ENCODE peak calls at places on chromosomes 11 and 22, in five cellular contexts. E is tibial nerve, N is dorsolateral prefrontal cortex, T is RWPE1, F is WERI-Rb-1. X is an unnamed sample.

GRCh38 chr22:48939441-48940265 is 888.0 kb downstream of the BRD1 start:
- DNase-seq in E (no peak), N (no peak), T (no peak), F (no peak), X (no peak)

GRCh38 chr11:35047179-35047578 is 91.8 kb upstream of the CD44 start:
- DNase-seq in E (no peak), N (no peak), T (no peak), F (no peak), X (no peak)

GRCh38 chr11:67732045-67732787 is 57.8 kb upstream of the ALDH3B2 start:
- DNase-seq in E (no peak), N (no peak), T (peak), F (no peak), X (no peak)

GRCh38 chr11:95296165-95296564 is 65.2 kb upstream of the SESN3 start:
- DNase-seq in E (no peak), N (no peak), T (no peak), F (no peak), X (no peak)

GRCh38 chr11:115462004-115462541 is 42.1 kb downstream of the CADM1 start:
- DNase-seq in E (no peak), N (no peak), T (no peak), F (no peak), X (no peak)

GRCh38 chr11:14258177-14258935 is 100.6 kb downstream of the RRAS2 start:
- DNase-seq in E (no peak), N (no peak), T (peak), F (no peak), X (no peak)

GRCh38 chr11:46593550-46594382 is at the start of gene AMBRA1:
- DNase-seq in E (peak), N (peak), T (peak), F (peak), X (peak)

GRCh38 chr11:78200061-78200460 is 11.3 kb downstream of the USP35 start:
- DNase-seq in E (no peak), N (no peak), T (no peak), F (no peak), X (no peak)

GRCh38 chr11:43643898-43644625 is 36.5 kb upstream of the HSD17B12 start:
- DNase-seq in E (peak), N (peak), T (peak), F (peak), X (peak)

GRCh38 chr11:34345991-34346480 is 11.8 kb downstream of the ABTB2 start:
- DNase-seq in E (no peak), N (no peak), T (no peak), F (no peak), X (no peak)

GRCh38 chr11:134032501-134033091 is 36.3 kb upstream of the JAM3 start:
- DNase-seq in E (no peak), N (peak), T (no peak), F (no peak), X (no peak)

GRCh38 chr11:69694781-69695180 is 9.0 kb downstream of the FGF19 start:
- DNase-seq in E (no peak), N (no peak), T (no peak), F (no peak), X (no peak)

GRCh38 chr11:34180045-34180813 is 74.8 kb downstream of the NAT10 start:
- DNase-seq in E (no peak), N (no peak), T (no peak), F (no peak), X (no peak)

GRCh38 chr11:537622-538430 is 499 bp downstream of the LRRC56 start:
- DNase-seq in E (no peak), N (no peak), T (no peak), F (no peak), X (no peak)

GRCh38 chr11:83241291-83241946 is 44.7 kb downstream of the CCDC90B start:
- DNase-seq in E (no peak), N (peak), T (peak), F (peak), X (no peak)

GRCh38 chr11:88043149-88043548 is 132.1 kb downstream of the RAB38 start:
- DNase-seq in E (no peak), N (no peak), T (no peak), F (no peak), X (no peak)

GRCh38 chr11:27898166-27898565 is 197.9 kb upstream of the BDNF start:
- DNase-seq in E (no peak), N (no peak), T (no peak), F (no peak), X (no peak)

GRCh38 chr11:19244084-19244483 is 3.3 kb upstream of the E2F8 start:
- DNase-seq in E (no peak), N (no peak), T (peak), F (no peak), X (no peak)

GRCh38 chr11:128757235-128757711 is 63.4 kb downstream of the FLI1 start:
- DNase-seq in E (no peak), N (no peak), T (no peak), F (no peak), X (no peak)

GRCh38 chr11:24163146-24163545 is 333.7 kb upstream of the LUZP2 start:
- DNase-seq in E (no peak), N (no peak), T (no peak), F (no peak), X (no peak)

GRCh38 chr11:34890812-34891211 is 25.4 kb downstream of the APIP start:
- DNase-seq in E (no peak), N (no peak), T (peak), F (no peak), X (no peak)

DNA sequence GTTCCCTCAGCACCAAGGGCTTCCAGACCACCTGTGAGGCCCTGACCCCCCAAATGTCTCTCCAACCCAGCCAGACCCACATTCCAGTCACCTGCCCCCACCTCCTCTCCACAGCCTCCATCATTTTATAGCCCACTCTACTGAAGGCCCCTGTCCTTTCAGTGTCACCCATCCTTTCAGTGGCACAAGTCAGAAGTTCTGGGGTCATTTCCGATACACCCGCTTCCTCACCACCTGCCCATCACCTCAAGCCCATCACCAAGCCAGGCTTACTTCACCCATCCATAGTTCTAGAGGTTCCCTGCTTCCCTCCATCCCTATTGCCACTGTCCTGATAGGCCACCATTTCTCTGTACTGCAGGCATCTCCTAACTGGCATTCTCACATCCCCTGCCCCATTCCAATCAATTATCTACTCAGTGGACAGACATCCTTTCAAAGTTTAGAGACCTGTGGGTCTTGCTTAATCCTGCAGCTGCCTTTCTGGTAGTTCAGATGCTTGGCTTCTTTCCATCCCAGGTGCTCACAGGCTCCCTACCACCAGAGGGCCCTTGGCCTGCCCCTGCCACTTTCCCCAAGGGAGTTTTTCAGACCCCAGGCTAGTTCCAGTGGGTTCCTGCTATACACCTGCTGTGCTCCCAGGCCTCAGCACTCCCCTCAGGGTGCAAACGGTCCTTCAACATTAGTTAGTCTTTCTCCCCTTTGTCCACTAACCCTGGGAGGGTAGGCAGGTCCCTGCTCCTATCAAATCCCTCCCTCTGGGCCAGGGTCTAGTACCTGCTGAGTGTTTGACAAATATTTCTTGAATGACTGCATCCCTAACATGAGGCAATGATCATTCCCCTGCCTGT is 7.6 kb downstream of the KCNQ1OT1 start:
- DNase-seq in E (no peak), N (no peak), T (peak), F (peak), X (no peak)
- TF ChIP-seq CTCF in E (no peak), N (no peak), T (no peak), F (peak), X (no peak)

GRCh38 chr22:26372890-26373289 is 56.2 kb upstream of the ASPHD2 start:
- DNase-seq in E (no peak), N (no peak), T (no peak), F (no peak), X (no peak)

GRCh38 chr22:26374645-26375044 is 54.4 kb upstream of the ASPHD2 start:
- DNase-seq in E (no peak), N (no peak), T (no peak), F (no peak), X (no peak)

GRCh38 chr22:26380072-26380471 is 49.0 kb upstream of the ASPHD2 start:
- DNase-seq in E (no peak), N (no peak), T (no peak), F (no peak), X (no peak)

GRCh38 chr22:26377170-26377825 is 51.8 kb upstream of the ASPHD2 start:
- DNase-seq in E (no peak), N (no peak), T (no peak), F (no peak), X (no peak)
- TF ChIP-seq CTCF in E (no peak), N (no peak), T (no peak), F (no peak), X (no peak)

GRCh38 chr22:46935506-46936377 is 173.3 kb downstream of the TBC1D22A start:
- DNase-seq in E (no peak), N (no peak), T (no peak), F (no peak), X (no peak)
- TF ChIP-seq CTCF in E (no peak), N (no peak), T (no peak), F (no peak), X (no peak)

DNA sequence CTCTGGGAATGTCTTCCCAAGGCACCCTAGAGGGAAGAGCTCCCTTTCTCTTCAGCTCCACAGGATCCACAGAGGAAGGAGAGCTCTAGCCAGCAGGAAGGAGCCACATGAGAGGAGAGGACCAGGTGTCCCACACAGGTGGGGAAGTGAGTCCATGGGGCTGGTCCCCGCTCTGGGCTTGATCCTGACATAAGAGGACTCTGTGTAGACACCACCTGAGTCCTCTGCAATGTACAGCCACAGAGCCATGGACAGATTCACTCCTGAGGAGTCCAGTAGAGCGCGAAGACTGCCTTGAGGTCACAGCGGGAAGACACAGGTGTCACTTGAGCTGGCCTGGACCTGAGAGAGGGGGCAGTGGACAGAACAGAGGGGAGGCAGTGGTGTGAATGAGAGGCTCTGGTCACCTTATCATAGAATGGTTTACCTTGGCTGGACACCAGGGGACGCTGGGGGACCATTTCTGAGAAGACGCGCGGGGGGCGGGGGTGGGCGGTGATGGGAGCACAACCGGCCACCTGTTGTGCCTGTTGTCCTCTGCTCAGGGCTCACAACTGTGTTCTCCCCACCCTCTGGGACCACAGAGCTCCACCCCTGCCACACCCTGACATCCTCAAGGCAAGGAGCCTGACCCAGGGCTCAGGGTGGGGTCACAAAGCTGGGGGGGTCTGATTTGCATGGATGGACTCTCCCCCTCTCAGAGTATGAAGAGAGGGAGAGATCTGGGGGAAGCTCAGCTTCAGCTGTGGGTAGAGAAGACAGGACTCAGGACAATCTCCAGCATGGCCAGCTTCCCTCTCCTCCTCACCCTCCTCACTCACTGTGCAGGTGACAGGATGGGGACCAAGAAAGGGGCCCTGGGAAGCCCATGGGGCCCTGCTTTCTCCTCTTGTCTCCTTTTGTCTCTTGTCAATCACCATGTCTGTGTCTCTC is 128.2 kb downstream of the ZNF280B start:
- DNase-seq in E (no peak), N (no peak), T (no peak), F (peak), X (no peak)
- TF ChIP-seq CTCF in E (peak), N (peak), T (no peak), F (peak), X (no peak)

GRCh38 chr11:74870485-74870884 is 78.4 kb downstream of the XRRA1 start:
- DNase-seq in E (no peak), N (no peak), T (no peak), F (peak), X (no peak)
- TF ChIP-seq CTCF in E (no peak), N (no peak), T (no peak), F (peak), X (no peak)

GRCh38 chr11:124667601-124668000 is 5.9 kb downstream of the SIAE start:
- DNase-seq in E (no peak), N (no peak), T (no peak), F (no peak), X (no peak)

GRCh38 chr11:124672531-124673215 is 866 bp downstream of the SIAE start:
- DNase-seq in E (no peak), N (no peak), T (no peak), F (no peak), X (no peak)

GRCh38 chr11:124669193-124669592 is 4.3 kb downstream of the SIAE start:
- DNase-seq in E (no peak), N (no peak), T (peak), F (peak), X (no peak)

GRCh38 chr11:124673333-124674167 is at the start of the genes SIAE and SPA17:
- DNase-seq in E (peak), N (peak), T (peak), F (peak), X (peak)

GRCh38 chr11:124670732-124671131 is 2.8 kb downstream of the SIAE start:
- DNase-seq in E (no peak), N (no peak), T (no peak), F (no peak), X (no peak)
- TF ChIP-seq CTCF in E (no peak), N (no peak), T (no peak), F (no peak), X (no peak)

X was measured in mesothelial cell of epicardium.